ENCODE peak calls at places on chromosomes 6 and 20, in five cellular contexts. One of them, this sample, is unnamed. For H3K9me3, the result is how much of the 10 kb centered on the place peaks cover.

GRCh38 chr6:9848094-9848493 is 566.8 kb downstream of the TFAP2A start:
- DNase-seq in tibial artery: no peak
- DNase-seq in lower lobe of right lung: no peak
- DNase-seq in HCT116: no peak
- DNase-seq in PC-9: no peak
- DNase-seq in this sample: no peak

GRCh38 chr6:34229877-34230276 is 6.8 kb upstream of the HMGA1 start:
- DNase-seq in tibial artery: no peak
- DNase-seq in lower lobe of right lung: no peak
- DNase-seq in HCT116: no peak
- DNase-seq in PC-9: no peak
- DNase-seq in this sample: no peak

GRCh38 chr20:17971571-17972013 is 2.8 kb downstream of the MGME1 start:
- DNase-seq in tibial artery: no peak
- DNase-seq in lower lobe of right lung: no peak
- DNase-seq in HCT116: no peak
- DNase-seq in PC-9: no peak
- DNase-seq in this sample: no peak

GRCh38 chr6:35797837-35798526 is 859 bp upstream of the CLPS start:
- DNase-seq in tibial artery: no peak
- DNase-seq in lower lobe of right lung: no peak
- DNase-seq in HCT116: no peak
- DNase-seq in PC-9: no peak
- DNase-seq in this sample: no peak

GRCh38 chr6:81589465-81590313 is 162.8 kb downstream of the TENT5A start:
- DNase-seq in tibial artery: no peak
- DNase-seq in lower lobe of right lung: no peak
- DNase-seq in HCT116: no peak
- DNase-seq in PC-9: no peak
- DNase-seq in this sample: no peak

GRCh38 chr6:136521430-136521829 is 28.8 kb downstream of the MAP7 start:
- DNase-seq in tibial artery: no peak
- DNase-seq in lower lobe of right lung: no peak
- DNase-seq in HCT116: no peak
- DNase-seq in PC-9: no peak
- DNase-seq in this sample: no peak

GRCh38 chr6:168223150-168223549 is 96.4 kb downstream of the DACT2 start:
- DNase-seq in tibial artery: no peak
- DNase-seq in lower lobe of right lung: no peak
- DNase-seq in HCT116: no peak
- DNase-seq in PC-9: no peak
- DNase-seq in this sample: no peak

GRCh38 chr6:133243723-133244122 is 2.6 kb downstream of the EYA4 start:
- DNase-seq in tibial artery: no peak
- DNase-seq in lower lobe of right lung: no peak
- DNase-seq in HCT116: no peak
- DNase-seq in PC-9: no peak
- DNase-seq in this sample: no peak

GRCh38 chr20:44141873-44142272 is 45.1 kb downstream of the JPH2 start:
- DNase-seq in tibial artery: no peak
- DNase-seq in lower lobe of right lung: no peak
- DNase-seq in HCT116: no peak
- DNase-seq in PC-9: no peak
- DNase-seq in this sample: no peak

GRCh38 chr20:29298759-29299613 is 1958.5 kb upstream of the DEFB115 start:
- DNase-seq in tibial artery: no peak
- DNase-seq in lower lobe of right lung: no peak
- DNase-seq in HCT116: no peak
- DNase-seq in PC-9: no peak
- DNase-seq in this sample: no peak

GRCh38 chr20:29296256-29297230 is 1960.9 kb upstream of the DEFB115 start:
- DNase-seq in tibial artery: no peak
- DNase-seq in lower lobe of right lung: no peak
- DNase-seq in HCT116: no peak
- DNase-seq in PC-9: no peak
- DNase-seq in this sample: no peak

GRCh38 chr20:29298271-29298590 is 1959.2 kb upstream of the DEFB115 start:
- DNase-seq in tibial artery: no peak
- DNase-seq in lower lobe of right lung: no peak
- DNase-seq in HCT116: no peak
- DNase-seq in PC-9: no peak
- DNase-seq in this sample: no peak

GRCh38 chr20:29299811-29300578 is 1957.5 kb upstream of the DEFB115 start:
- DNase-seq in tibial artery: no peak
- DNase-seq in lower lobe of right lung: no peak
- DNase-seq in HCT116: no peak
- DNase-seq in PC-9: no peak
- DNase-seq in this sample: no peak

DNA sequence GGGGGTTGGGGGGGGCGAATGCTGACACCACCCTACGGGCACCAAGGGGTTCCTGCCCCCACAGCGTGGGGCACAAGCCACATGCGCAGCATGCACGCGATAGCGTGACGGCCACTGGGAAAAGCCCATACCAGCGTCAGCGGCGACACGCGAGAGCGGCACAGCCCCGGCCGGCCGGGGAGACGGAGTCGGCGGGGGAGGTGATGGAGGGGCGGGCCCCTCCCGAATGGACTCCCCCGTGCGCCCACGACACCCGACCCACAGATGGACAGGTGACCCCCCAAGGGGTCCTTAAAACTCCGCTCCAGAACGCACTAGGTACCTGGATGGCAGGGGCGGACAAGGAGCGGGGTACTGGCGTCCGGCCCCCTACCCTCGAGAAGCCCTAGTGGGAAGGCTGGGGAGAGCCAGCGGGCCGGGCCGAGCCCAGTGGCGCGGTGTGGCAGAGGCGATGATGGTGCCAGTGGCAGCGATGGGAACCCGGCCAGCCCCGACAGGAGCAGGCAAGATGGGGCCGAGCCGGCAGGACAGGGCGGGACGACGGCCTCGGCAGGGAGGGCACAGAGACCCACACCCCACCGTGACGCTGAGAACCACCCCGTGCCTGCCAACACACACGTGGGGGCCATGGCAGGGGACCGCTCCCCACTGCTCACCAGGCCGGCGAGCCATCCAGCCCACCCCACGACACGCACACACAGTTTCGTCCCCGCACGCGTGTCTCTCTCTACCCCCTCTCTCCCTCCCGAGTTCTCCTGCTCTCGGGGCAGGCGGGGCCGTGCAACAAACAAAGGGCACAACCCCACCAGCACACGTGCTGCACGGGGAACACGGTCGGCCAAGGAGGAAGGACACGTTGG is 1959.8 kb upstream of the DEFB115 start:
- DNase-seq in tibial artery: no peak
- DNase-seq in lower lobe of right lung: no peak
- DNase-seq in HCT116: no peak
- DNase-seq in PC-9: no peak
- DNase-seq in this sample: no peak
- H3K9me3 ChIP-seq in tibial artery: under half
- H3K9me3 ChIP-seq in lower lobe of right lung: under half
- H3K9me3 ChIP-seq in HCT116: under half
- H3K9me3 ChIP-seq in PC-9: under half
- H3K9me3 ChIP-seq in this sample: under half

GRCh38 chr6:149032318-149032598 is 285.3 kb upstream of the TAB2 start:
- DNase-seq in tibial artery: no peak
- DNase-seq in lower lobe of right lung: no peak
- DNase-seq in HCT116: no peak
- DNase-seq in PC-9: no peak
- DNase-seq in this sample: no peak

GRCh38 chr6:149032599-149033405 is 284.7 kb upstream of the TAB2 start:
- DNase-seq in tibial artery: no peak
- DNase-seq in lower lobe of right lung: no peak
- DNase-seq in HCT116: no peak
- DNase-seq in PC-9: peak
- DNase-seq in this sample: no peak

GRCh38 chr6:149031545-149032317 is 284.9 kb downstream of the UST start:
- DNase-seq in tibial artery: peak
- DNase-seq in lower lobe of right lung: no peak
- DNase-seq in HCT116: peak
- DNase-seq in PC-9: peak
- DNase-seq in this sample: no peak

GRCh38 chr6:149035806-149036205 is 281.7 kb upstream of the TAB2 start:
- DNase-seq in tibial artery: no peak
- DNase-seq in lower lobe of right lung: no peak
- DNase-seq in HCT116: no peak
- DNase-seq in PC-9: no peak
- DNase-seq in this sample: no peak

GRCh38 chr6:149033454-149034241 is 283.9 kb upstream of the TAB2 start:
- DNase-seq in tibial artery: no peak
- DNase-seq in lower lobe of right lung: no peak
- DNase-seq in HCT116: no peak
- DNase-seq in PC-9: no peak
- DNase-seq in this sample: no peak
- H3K27ac ChIP-seq in tibial artery: no peak
- H3K27ac ChIP-seq in lower lobe of right lung: no peak
- H3K27ac ChIP-seq in HCT116: peak
- H3K27ac ChIP-seq in PC-9: peak
- H3K27ac ChIP-seq in this sample: no peak

DNA sequence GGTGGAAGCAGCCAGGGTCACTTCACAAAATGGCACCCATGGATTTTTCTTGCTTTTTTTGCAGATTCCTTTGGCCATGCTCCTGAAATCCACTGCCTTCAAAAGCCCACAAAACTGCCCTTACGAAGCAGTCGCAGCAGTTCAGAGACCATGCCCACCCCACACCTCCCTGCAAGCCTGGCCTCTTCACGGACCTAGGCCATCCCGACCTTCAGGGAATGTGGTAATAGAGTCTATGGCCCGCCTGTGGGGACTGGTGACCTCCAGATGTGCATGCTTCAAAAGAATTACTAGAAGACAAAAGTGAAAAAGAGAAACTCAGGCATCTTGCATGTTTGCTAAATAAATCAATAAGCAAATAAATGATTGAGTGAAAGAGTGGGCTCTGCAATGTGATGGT is 107.6 kb downstream of the PXDC1 start:
- DNase-seq in tibial artery: no peak
- DNase-seq in lower lobe of right lung: no peak
- DNase-seq in HCT116: no peak
- DNase-seq in PC-9: no peak
- DNase-seq in this sample: no peak
- H3K9me3 ChIP-seq in tibial artery: under half
- H3K9me3 ChIP-seq in lower lobe of right lung: under half
- H3K9me3 ChIP-seq in HCT116: under half
- H3K9me3 ChIP-seq in PC-9: under half
- H3K9me3 ChIP-seq in this sample: under half

GRCh38 chr6:143396497-143397228 is 53.8 kb downstream of the ADAT2 start:
- DNase-seq in tibial artery: no peak
- DNase-seq in lower lobe of right lung: no peak
- DNase-seq in HCT116: no peak
- DNase-seq in PC-9: no peak
- DNase-seq in this sample: no peak
- H3K27ac ChIP-seq in tibial artery: no peak
- H3K27ac ChIP-seq in lower lobe of right lung: peak
- H3K27ac ChIP-seq in HCT116: no peak
- H3K27ac ChIP-seq in PC-9: peak
- H3K27ac ChIP-seq in this sample: no peak

GRCh38 chr6:38524436-38525145 is 115.1 kb downstream of the BTBD9 start:
- DNase-seq in tibial artery: no peak
- DNase-seq in lower lobe of right lung: no peak
- DNase-seq in HCT116: no peak
- DNase-seq in PC-9: no peak
- DNase-seq in this sample: no peak

GRCh38 chr6:38522322-38522721 is 117.4 kb downstream of the BTBD9 start:
- DNase-seq in tibial artery: no peak
- DNase-seq in lower lobe of right lung: no peak
- DNase-seq in HCT116: no peak
- DNase-seq in PC-9: no peak
- DNase-seq in this sample: no peak

GRCh38 chr6:38528196-38528965 is 111.3 kb downstream of the BTBD9 start:
- DNase-seq in tibial artery: no peak
- DNase-seq in lower lobe of right lung: no peak
- DNase-seq in HCT116: no peak
- DNase-seq in PC-9: no peak
- DNase-seq in this sample: no peak

GRCh38 chr6:38527371-38527770 is 112.4 kb downstream of the BTBD9 start:
- DNase-seq in tibial artery: no peak
- DNase-seq in lower lobe of right lung: no peak
- DNase-seq in HCT116: no peak
- DNase-seq in PC-9: no peak
- DNase-seq in this sample: no peak

GRCh38 chr6:38525888-38526287 is 113.8 kb downstream of the BTBD9 start:
- DNase-seq in tibial artery: no peak
- DNase-seq in lower lobe of right lung: no peak
- DNase-seq in HCT116: no peak
- DNase-seq in PC-9: no peak
- DNase-seq in this sample: no peak
- H3K9me3 ChIP-seq in tibial artery: under half
- H3K9me3 ChIP-seq in lower lobe of right lung: under half
- H3K9me3 ChIP-seq in HCT116: under half
- H3K9me3 ChIP-seq in PC-9: under half
- H3K9me3 ChIP-seq in this sample: under half

DNA sequence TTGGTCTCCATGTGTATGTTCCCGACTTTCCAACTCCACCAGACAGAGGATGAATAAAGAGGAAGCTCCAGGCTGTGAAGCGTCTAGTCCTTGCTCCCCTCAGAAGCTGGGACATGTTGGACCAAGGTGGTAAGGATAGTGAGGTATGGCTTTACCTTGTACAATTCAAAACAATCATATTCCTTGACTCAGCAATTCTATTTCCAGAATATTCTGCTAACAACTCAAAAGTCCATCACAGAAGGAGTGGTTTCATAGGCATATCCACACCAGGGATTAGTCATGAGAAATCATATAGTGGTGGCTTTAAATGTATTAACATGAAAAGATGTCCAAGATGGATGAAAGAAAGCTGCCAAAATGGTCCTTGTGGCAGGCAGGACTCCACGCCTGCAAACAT is 19.8 kb downstream of the FKBP1A start:
- DNase-seq in tibial artery: no peak
- DNase-seq in lower lobe of right lung: no peak
- DNase-seq in HCT116: no peak
- DNase-seq in PC-9: no peak
- DNase-seq in this sample: no peak
- H3K27ac ChIP-seq in tibial artery: no peak
- H3K27ac ChIP-seq in lower lobe of right lung: peak
- H3K27ac ChIP-seq in HCT116: no peak
- H3K27ac ChIP-seq in PC-9: no peak
- H3K27ac ChIP-seq in this sample: no peak

This sample was measured in prostate gland.